ENCODE peak calls at places on chromosomes 11 and 22, in six cellular contexts. One of them, this sample, is unnamed.

GRCh38 chr22:46092011-46092410 is 58.3 kb upstream of the PPARA start:
- DNase-seq in astrocyte of the spinal cord: no peak
- DNase-seq in Panc1: no peak
- DNase-seq in activated B cell treated with CpG ODN at 0.5 μM for 24 hours: no peak
- DNase-seq in psoas muscle: peak; percentile 5
- DNase-seq in AG04450: no peak
- DNase-seq in this sample: no peak

GRCh38 chr22:17285661-17286060 is 66.4 kb upstream of the ADA2 start:
- DNase-seq in astrocyte of the spinal cord: no peak
- DNase-seq in Panc1: no peak
- DNase-seq in activated B cell treated with CpG ODN at 0.5 μM for 24 hours: no peak
- DNase-seq in psoas muscle: no peak
- DNase-seq in AG04450: no peak
- DNase-seq in this sample: no peak

GRCh38 chr11:46039990-46040389 is 81.3 kb downstream of the PHF21A start:
- DNase-seq in astrocyte of the spinal cord: peak; percentile 85
- DNase-seq in Panc1: no peak
- DNase-seq in activated B cell treated with CpG ODN at 0.5 μM for 24 hours: no peak
- DNase-seq in psoas muscle: no peak
- DNase-seq in AG04450: no peak
- DNase-seq in this sample: no peak

GRCh38 chr22:27918351-27919221 is 470 bp downstream of the PITPNB start:
- DNase-seq in astrocyte of the spinal cord: peak; percentile 60
- DNase-seq in Panc1: no peak
- DNase-seq in activated B cell treated with CpG ODN at 0.5 μM for 24 hours: peak; percentile 50
- DNase-seq in psoas muscle: peak; percentile 60
- DNase-seq in AG04450: no peak
- DNase-seq in this sample: no peak

GRCh38 chr11:123718075-123718868 is 23.2 kb downstream of the ZNF202 start:
- DNase-seq in astrocyte of the spinal cord: no peak
- DNase-seq in Panc1: no peak
- DNase-seq in activated B cell treated with CpG ODN at 0.5 μM for 24 hours: no peak
- DNase-seq in psoas muscle: no peak
- DNase-seq in AG04450: no peak
- DNase-seq in this sample: no peak

GRCh38 chr11:94184861-94185260 is 56.2 kb downstream of the PANX1 start:
- DNase-seq in astrocyte of the spinal cord: no peak
- DNase-seq in Panc1: no peak
- DNase-seq in activated B cell treated with CpG ODN at 0.5 μM for 24 hours: no peak
- DNase-seq in psoas muscle: no peak
- DNase-seq in AG04450: no peak
- DNase-seq in this sample: no peak

GRCh38 chr22:35476341-35476740 is 64.3 kb upstream of the RASD2 start:
- DNase-seq in astrocyte of the spinal cord: peak; percentile 38
- DNase-seq in Panc1: no peak
- DNase-seq in activated B cell treated with CpG ODN at 0.5 μM for 24 hours: no peak
- DNase-seq in psoas muscle: no peak
- DNase-seq in AG04450: no peak
- DNase-seq in this sample: no peak

GRCh38 chr22:23219787-23220484 is 39.6 kb downstream of the BCR start:
- DNase-seq in astrocyte of the spinal cord: peak; percentile 47
- DNase-seq in Panc1: no peak
- DNase-seq in activated B cell treated with CpG ODN at 0.5 μM for 24 hours: peak; percentile 66
- DNase-seq in psoas muscle: no peak
- DNase-seq in AG04450: no peak
- DNase-seq in this sample: no peak

GRCh38 chr11:36131719-36132349 is 157.4 kb downstream of the COMMD9 start:
- DNase-seq in astrocyte of the spinal cord: peak; percentile 65
- DNase-seq in Panc1: no peak
- DNase-seq in activated B cell treated with CpG ODN at 0.5 μM for 24 hours: no peak
- DNase-seq in psoas muscle: peak; percentile 52
- DNase-seq in AG04450: no peak
- DNase-seq in this sample: no peak

GRCh38 chr11:47501095-47501494 is 51.8 kb downstream of the CELF1 start:
- DNase-seq in astrocyte of the spinal cord: no peak
- DNase-seq in Panc1: no peak
- DNase-seq in activated B cell treated with CpG ODN at 0.5 μM for 24 hours: no peak
- DNase-seq in psoas muscle: no peak
- DNase-seq in AG04450: no peak
- DNase-seq in this sample: no peak

GRCh38 chr11:77093987-77094840 is 8.4 kb upstream of the OMP start:
- DNase-seq in astrocyte of the spinal cord: no peak
- DNase-seq in Panc1: no peak
- DNase-seq in activated B cell treated with CpG ODN at 0.5 μM for 24 hours: no peak
- DNase-seq in psoas muscle: peak; percentile 9
- DNase-seq in AG04450: no peak
- DNase-seq in this sample: no peak

GRCh38 chr11:123979311-123979710 is 1.7 kb upstream of the OR10S1 start:
- DNase-seq in astrocyte of the spinal cord: no peak
- DNase-seq in Panc1: no peak
- DNase-seq in activated B cell treated with CpG ODN at 0.5 μM for 24 hours: no peak
- DNase-seq in psoas muscle: no peak
- DNase-seq in AG04450: no peak
- DNase-seq in this sample: no peak

GRCh38 chr11:110176366-110177056 is 83.3 kb downstream of the ZC3H12C start:
- DNase-seq in astrocyte of the spinal cord: peak; percentile 17
- DNase-seq in Panc1: no peak
- DNase-seq in activated B cell treated with CpG ODN at 0.5 μM for 24 hours: no peak
- DNase-seq in psoas muscle: no peak
- DNase-seq in AG04450: no peak
- DNase-seq in this sample: no peak

GRCh38 chr22:19579880-19580279 is 55.7 kb upstream of the CLDN5 start:
- DNase-seq in astrocyte of the spinal cord: no peak
- DNase-seq in Panc1: no peak
- DNase-seq in activated B cell treated with CpG ODN at 0.5 μM for 24 hours: no peak
- DNase-seq in psoas muscle: peak; percentile 30
- DNase-seq in AG04450: no peak
- DNase-seq in this sample: no peak

GRCh38 chr11:36149538-36150242 is 139.5 kb downstream of the COMMD9 start:
- DNase-seq in astrocyte of the spinal cord: peak; percentile 99
- DNase-seq in Panc1: peak; percentile 97
- DNase-seq in activated B cell treated with CpG ODN at 0.5 μM for 24 hours: no peak
- DNase-seq in psoas muscle: peak; percentile 54
- DNase-seq in AG04450: peak; percentile 97
- DNase-seq in this sample: no peak

GRCh38 chr22:48754611-48755331 is 1072.9 kb downstream of the BRD1 start:
- DNase-seq in astrocyte of the spinal cord: no peak
- DNase-seq in Panc1: no peak
- DNase-seq in activated B cell treated with CpG ODN at 0.5 μM for 24 hours: no peak
- DNase-seq in psoas muscle: no peak
- DNase-seq in AG04450: no peak
- DNase-seq in this sample: no peak

GRCh38 chr11:26992031-26992541 is 1.8 kb upstream of the FIBIN start:
- DNase-seq in astrocyte of the spinal cord: peak; percentile 82
- DNase-seq in Panc1: no peak
- DNase-seq in activated B cell treated with CpG ODN at 0.5 μM for 24 hours: no peak
- DNase-seq in psoas muscle: no peak
- DNase-seq in AG04450: peak; percentile 67
- DNase-seq in this sample: no peak

GRCh38 chr11:70734379-70734778 is 336.1 kb downstream of the CTTN start:
- DNase-seq in astrocyte of the spinal cord: no peak
- DNase-seq in Panc1: no peak
- DNase-seq in activated B cell treated with CpG ODN at 0.5 μM for 24 hours: no peak
- DNase-seq in psoas muscle: no peak
- DNase-seq in AG04450: no peak
- DNase-seq in this sample: no peak

GRCh38 chr11:120877746-120878365 is 146.0 kb upstream of the TBCEL start:
- DNase-seq in astrocyte of the spinal cord: no peak
- DNase-seq in Panc1: no peak
- DNase-seq in activated B cell treated with CpG ODN at 0.5 μM for 24 hours: no peak
- DNase-seq in psoas muscle: no peak
- DNase-seq in AG04450: no peak
- DNase-seq in this sample: no peak

GRCh38 chr22:23497016-23497885 is 82.8 kb downstream of the IGLL1 start:
- DNase-seq in astrocyte of the spinal cord: no peak
- DNase-seq in Panc1: no peak
- DNase-seq in activated B cell treated with CpG ODN at 0.5 μM for 24 hours: no peak
- DNase-seq in psoas muscle: no peak
- DNase-seq in AG04450: no peak
- DNase-seq in this sample: no peak

GRCh38 chr11:59182457-59183151 is 10.7 kb downstream of the DTX4 start:
- DNase-seq in astrocyte of the spinal cord: no peak
- DNase-seq in Panc1: no peak
- DNase-seq in activated B cell treated with CpG ODN at 0.5 μM for 24 hours: no peak
- DNase-seq in psoas muscle: no peak
- DNase-seq in AG04450: no peak
- DNase-seq in this sample: no peak

GRCh38 chr22:49370841-49371301 is 456.8 kb downstream of the BRD1 start:
- DNase-seq in astrocyte of the spinal cord: no peak
- DNase-seq in Panc1: no peak
- DNase-seq in activated B cell treated with CpG ODN at 0.5 μM for 24 hours: no peak
- DNase-seq in psoas muscle: no peak
- DNase-seq in AG04450: no peak
- DNase-seq in this sample: no peak

GRCh38 chr22:25666308-25666707 is 75.7 kb upstream of the MYO18B start:
- DNase-seq in astrocyte of the spinal cord: no peak
- DNase-seq in Panc1: no peak
- DNase-seq in activated B cell treated with CpG ODN at 0.5 μM for 24 hours: no peak
- DNase-seq in psoas muscle: peak; percentile 75
- DNase-seq in AG04450: no peak
- DNase-seq in this sample: no peak

GRCh38 chr11:120028181-120028935 is 109.6 kb downstream of the TRIM29 start:
- DNase-seq in astrocyte of the spinal cord: no peak
- DNase-seq in Panc1: no peak
- DNase-seq in activated B cell treated with CpG ODN at 0.5 μM for 24 hours: no peak
- DNase-seq in psoas muscle: no peak
- DNase-seq in AG04450: no peak
- DNase-seq in this sample: no peak

GRCh38 chr22:50271519-50271970 is 1.4 kb upstream of the MAPK11 start:
- DNase-seq in astrocyte of the spinal cord: peak; percentile 64
- DNase-seq in Panc1: no peak
- DNase-seq in activated B cell treated with CpG ODN at 0.5 μM for 24 hours: peak; percentile 56
- DNase-seq in psoas muscle: peak; percentile 62
- DNase-seq in AG04450: no peak
- DNase-seq in this sample: no peak

GRCh38 chr11:126007263-126007662 is 55.4 kb downstream of the CDON start:
- DNase-seq in astrocyte of the spinal cord: peak; percentile 43
- DNase-seq in Panc1: no peak
- DNase-seq in activated B cell treated with CpG ODN at 0.5 μM for 24 hours: no peak
- DNase-seq in psoas muscle: no peak
- DNase-seq in AG04450: no peak
- DNase-seq in this sample: no peak

GRCh38 chr11:129278586-129279319 is 86.6 kb upstream of the ARHGAP32 start:
- DNase-seq in astrocyte of the spinal cord: no peak
- DNase-seq in Panc1: no peak
- DNase-seq in activated B cell treated with CpG ODN at 0.5 μM for 24 hours: peak; percentile 34
- DNase-seq in psoas muscle: peak; percentile 21
- DNase-seq in AG04450: no peak
- DNase-seq in this sample: no peak

GRCh38 chr11:126477526-126478275 is 122.2 kb downstream of the ST3GAL4 start:
- DNase-seq in astrocyte of the spinal cord: no peak
- DNase-seq in Panc1: no peak
- DNase-seq in activated B cell treated with CpG ODN at 0.5 μM for 24 hours: no peak
- DNase-seq in psoas muscle: no peak
- DNase-seq in AG04450: no peak
- DNase-seq in this sample: no peak

GRCh38 chr11:2190670-2191471 is 19.3 kb upstream of the TH start:
- DNase-seq in astrocyte of the spinal cord: no peak
- DNase-seq in Panc1: no peak
- DNase-seq in activated B cell treated with CpG ODN at 0.5 μM for 24 hours: no peak
- DNase-seq in psoas muscle: no peak
- DNase-seq in AG04450: no peak
- DNase-seq in this sample: no peak

GRCh38 chr11:31809857-31810778 is 1.0 kb downstream of the PAX6 start:
- DNase-seq in astrocyte of the spinal cord: peak; percentile 62
- DNase-seq in Panc1: no peak
- DNase-seq in activated B cell treated with CpG ODN at 0.5 μM for 24 hours: no peak
- DNase-seq in psoas muscle: no peak
- DNase-seq in AG04450: no peak
- DNase-seq in this sample: peak; percentile 43
- TF ChIP-seq CTCF in astrocyte of the spinal cord: no peak
- TF ChIP-seq CTCF in Panc1: no peak
- TF ChIP-seq CTCF in activated B cell treated with CpG ODN at 0.5 μM for 24 hours: no peak
- TF ChIP-seq CTCF in psoas muscle: no peak
- TF ChIP-seq CTCF in AG04450: no peak
- TF ChIP-seq CTCF in this sample: no peak

DNA sequence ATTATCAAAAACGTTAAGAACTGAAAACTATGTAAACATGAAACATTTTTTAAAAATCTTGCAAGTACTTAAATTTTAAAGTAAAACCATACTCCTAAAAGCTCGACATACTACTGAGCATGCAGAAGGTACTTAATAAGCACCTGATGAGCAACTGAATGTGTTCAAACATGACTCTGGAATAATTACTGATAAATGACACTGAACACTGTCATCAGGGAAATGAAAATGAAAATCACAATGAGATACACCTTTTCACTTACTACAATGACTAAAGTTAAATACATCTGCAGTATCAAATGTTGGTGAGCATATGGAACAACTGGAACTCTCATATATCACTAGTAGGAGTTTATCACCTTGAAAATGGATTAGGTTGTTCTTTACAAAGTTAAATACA is 65.2 kb downstream of the PICALM start:
- DNase-seq in astrocyte of the spinal cord: no peak
- DNase-seq in Panc1: no peak
- DNase-seq in activated B cell treated with CpG ODN at 0.5 μM for 24 hours: no peak
- DNase-seq in psoas muscle: no peak
- DNase-seq in AG04450: no peak
- DNase-seq in this sample: no peak
- TF ChIP-seq CTCF in astrocyte of the spinal cord: no peak
- TF ChIP-seq CTCF in Panc1: no peak
- TF ChIP-seq CTCF in activated B cell treated with CpG ODN at 0.5 μM for 24 hours: no peak
- TF ChIP-seq CTCF in psoas muscle: no peak
- TF ChIP-seq CTCF in AG04450: no peak
- TF ChIP-seq CTCF in this sample: no peak

GRCh38 chr11:7028141-7028540 is 7.9 kb downstream of the NLRP14 start:
- DNase-seq in astrocyte of the spinal cord: no peak
- DNase-seq in Panc1: no peak
- DNase-seq in activated B cell treated with CpG ODN at 0.5 μM for 24 hours: no peak
- DNase-seq in psoas muscle: no peak
- DNase-seq in AG04450: no peak
- DNase-seq in this sample: no peak

GRCh38 chr11:7030836-7031235 is 10.6 kb downstream of the NLRP14 start:
- DNase-seq in astrocyte of the spinal cord: no peak
- DNase-seq in Panc1: no peak
- DNase-seq in activated B cell treated with CpG ODN at 0.5 μM for 24 hours: no peak
- DNase-seq in psoas muscle: no peak
- DNase-seq in AG04450: no peak
- DNase-seq in this sample: no peak

GRCh38 chr11:7032692-7033091 is 12.4 kb downstream of the NLRP14 start:
- DNase-seq in astrocyte of the spinal cord: no peak
- DNase-seq in Panc1: no peak
- DNase-seq in activated B cell treated with CpG ODN at 0.5 μM for 24 hours: no peak
- DNase-seq in psoas muscle: no peak
- DNase-seq in AG04450: no peak
- DNase-seq in this sample: no peak

GRCh38 chr11:7031346-7031957 is 11.2 kb downstream of the NLRP14 start:
- DNase-seq in astrocyte of the spinal cord: no peak
- DNase-seq in Panc1: no peak
- DNase-seq in activated B cell treated with CpG ODN at 0.5 μM for 24 hours: no peak
- DNase-seq in psoas muscle: no peak
- DNase-seq in AG04450: no peak
- DNase-seq in this sample: no peak

GRCh38 chr11:7034019-7034418 is 13.7 kb downstream of the NLRP14 start:
- DNase-seq in astrocyte of the spinal cord: no peak
- DNase-seq in Panc1: no peak
- DNase-seq in activated B cell treated with CpG ODN at 0.5 μM for 24 hours: no peak
- DNase-seq in psoas muscle: no peak
- DNase-seq in AG04450: no peak
- DNase-seq in this sample: no peak
- TF ChIP-seq CTCF in astrocyte of the spinal cord: no peak
- TF ChIP-seq CTCF in Panc1: no peak
- TF ChIP-seq CTCF in activated B cell treated with CpG ODN at 0.5 μM for 24 hours: no peak
- TF ChIP-seq CTCF in psoas muscle: no peak
- TF ChIP-seq CTCF in AG04450: no peak
- TF ChIP-seq CTCF in this sample: no peak

GRCh38 chr11:34890089-34890488 is 26.1 kb downstream of the APIP start:
- DNase-seq in astrocyte of the spinal cord: no peak
- DNase-seq in Panc1: no peak
- DNase-seq in activated B cell treated with CpG ODN at 0.5 μM for 24 hours: no peak
- DNase-seq in psoas muscle: no peak
- DNase-seq in AG04450: no peak
- DNase-seq in this sample: no peak
- TF ChIP-seq CTCF in astrocyte of the spinal cord: peak; percentile 41
- TF ChIP-seq CTCF in Panc1: peak; percentile 19
- TF ChIP-seq CTCF in activated B cell treated with CpG ODN at 0.5 μM for 24 hours: no peak
- TF ChIP-seq CTCF in psoas muscle: no peak
- TF ChIP-seq CTCF in AG04450: peak; percentile 53
- TF ChIP-seq CTCF in this sample: no peak